ENCODE peak calls at places on chromosomes 11 and 22, in four cellular contexts. W, N, Y and A are unnamed samples.
A peak's percentile ranks its signal among the peaks of the same experiment; 100 is the strongest.

GRCh38 chr11:70477607-70478006 is 79.3 kb downstream of the CTTN start:
- DNase-seq in W (no peak), N (no peak), Y (no peak), A (no peak)

GRCh38 chr22:39098026-39098425 is 982 bp downstream of the APOBEC3H start:
- DNase-seq in W (peak; percentile 81), N (peak; percentile 62), Y (no peak), A (no peak)

GRCh38 chr22:41048791-41049717 is 43.3 kb upstream of the EP300 start:
- DNase-seq in W (peak; percentile 75), N (peak; percentile 85), Y (peak; percentile 32), A (peak; percentile 80)

GRCh38 chr11:75558939-75559843 is 2.9 kb upstream of the SERPINH1 start:
- DNase-seq in W (no peak), N (peak; percentile 94), Y (no peak), A (peak; percentile 75)

GRCh38 chr11:73760066-73760679 is 701 bp downstream of the RAB6A start:
- DNase-seq in W (peak; percentile 35), N (peak; percentile 52), Y (no peak), A (peak; percentile 11)

GRCh38 chr11:36391062-36391461 is 95.0 kb downstream of the PRR5L start:
- DNase-seq in W (no peak), N (no peak), Y (no peak), A (no peak)

GRCh38 chr11:19777342-19778102 is 64.9 kb downstream of the NAV2 start:
- DNase-seq in W (peak; percentile 41), N (peak; percentile 76), Y (no peak), A (peak; percentile 84)

GRCh38 chr11:74611369-74611861 is 19.0 kb downstream of the POLD3 start:
- DNase-seq in W (no peak), N (peak; percentile 55), Y (no peak), A (peak; percentile 87)

GRCh38 chr22:38955250-38955775 is 2.1 kb upstream of the APOBEC3A start:
- DNase-seq in W (peak; percentile 25), N (no peak), Y (no peak), A (no peak)

GRCh38 chr22:38958359-38958943 is 1.0 kb downstream of the APOBEC3A start:
- DNase-seq in W (no peak), N (no peak), Y (no peak), A (no peak)

GRCh38 chr11:12167098-12167999 is 57.0 kb downstream of the MICAL2 start:
- DNase-seq in W (no peak), N (peak; percentile 70), Y (no peak), A (peak; percentile 97)
- H2AK5ac ChIP-seq in W (no peak overlapping the region), N (no peak overlapping the region), Y (no peak overlapping the region), A (peak overlapping the region; percentile 99)

GRCh38 chr11:65786008-65786785 is 666 bp upstream of the OVOL1 start:
- DNase-seq in W (peak; percentile 39), N (no peak), Y (no peak), A (no peak)
- H2AK5ac ChIP-seq in W (no peak overlapping the region), N (no peak overlapping the region), Y (peak overlapping the region; percentile 73), A (no peak overlapping the region)

GRCh38 chr11:2428322-2428795 is 16.0 kb downstream of the TRPM5 start:
- DNase-seq in W (peak; percentile 74), N (peak; percentile 66), Y (peak; percentile 67), A (peak; percentile 34)
- H2AK5ac ChIP-seq in W (no peak overlapping the region), N (no peak overlapping the region), Y (peak overlapping the region; percentile 68), A (no peak overlapping the region)

DNA sequence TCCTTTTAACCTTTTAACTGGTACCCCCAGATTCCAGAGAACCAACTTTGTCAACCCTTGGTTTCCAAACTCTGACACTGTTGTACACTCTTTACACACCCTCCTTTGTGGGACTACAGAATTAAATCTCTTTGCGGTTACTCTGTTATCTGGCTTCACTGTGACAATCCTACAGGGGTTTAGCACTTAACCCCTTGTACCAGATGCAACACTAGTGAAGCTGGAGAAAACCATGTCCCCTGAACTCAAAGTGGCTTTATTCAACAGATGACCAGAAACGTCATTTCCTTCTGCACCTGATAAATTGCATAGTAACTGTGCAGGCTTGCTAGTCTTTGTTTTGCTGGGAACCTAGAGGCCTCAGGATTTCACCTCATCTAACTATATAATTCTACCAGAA is 5.6 kb upstream of the GAB2 start:
- DNase-seq in W (no peak), N (no peak), Y (no peak), A (no peak)
- H2AK5ac ChIP-seq in W (no peak overlapping the region), N (no peak overlapping the region), Y (no peak overlapping the region), A (no peak overlapping the region)